ENCODE peak calls at places on chromosomes 3 and 15, in four cellular contexts. Z is astrocyte, N is HEK293T, T is RKO. O is an unnamed sample.

GRCh38 chr15:40680151-40680550 is 14.8 kb upstream of the RAD51 start:
- DNase-seq in N (no peak), T (no peak), Z (no peak), O (no peak)

GRCh38 chr3:134378384-134378783 is 4.1 kb upstream of the AMOTL2 start:
- DNase-seq in N (peak), T (no peak), Z (no peak), O (peak)

GRCh38 chr3:158731938-158732855 is at the start of gene RARRES1:
- DNase-seq in Z (no peak), T (peak), N (no peak), O (peak)

GRCh38 chr15:50380089-50380488 is 25.1 kb upstream of the GABPB1 start:
- DNase-seq in N (no peak), T (no peak), Z (no peak), O (peak)

GRCh38 chr3:134860141-134860540 is 65.1 kb downstream of the EPHB1 start:
- DNase-seq in T (no peak), N (no peak), Z (no peak), O (no peak)

GRCh38 chr15:60799885-60800728 is 321.2 kb upstream of the ICE2 start:
- DNase-seq in T (no peak), N (no peak), Z (peak), O (peak)

GRCh38 chr3:83048556-83048955 is 1287.1 kb upstream of the GBE1 start:
- DNase-seq in Z (no peak), T (peak), N (no peak), O (no peak)

GRCh38 chr3:120497318-120497717 is 46.5 kb upstream of the FSTL1 start:
- DNase-seq in Z (peak), N (no peak), T (no peak), O (peak)

GRCh38 chr3:54951405-54951804 is 23.5 kb upstream of the LRTM1 start:
- DNase-seq in T (peak), Z (peak), N (peak), O (peak)

GRCh38 chr15:31510003-31510402 is 183.4 kb downstream of the KLF13 start:
- DNase-seq in T (no peak), Z (no peak), N (no peak), O (no peak)

GRCh38 chr15:23750179-23750578 is 63.1 kb upstream of the NDN start:
- DNase-seq in N (no peak), Z (no peak), T (no peak), O (no peak)

GRCh38 chr3:185561374-185561943 is 9.1 kb upstream of the LIPH start:
- DNase-seq in N (no peak), Z (no peak), T (no peak), O (no peak)

GRCh38 chr3:17724948-17725347 is 17.5 kb downstream of the TBC1D5 start:
- DNase-seq in T (no peak), Z (no peak), N (no peak), O (no peak)

GRCh38 chr15:85865070-85865684 is 70.5 kb upstream of the KLHL25 start:
- DNase-seq in N (peak), T (peak), Z (peak), O (peak)

GRCh38 chr15:46312133-46312740 is 677.4 kb downstream of the SQOR start:
- DNase-seq in T (peak), Z (peak), N (peak), O (peak)

GRCh38 chr3:155204851-155205250 is 88.6 kb downstream of the STRIT1 start:
- DNase-seq in N (no peak), Z (no peak), T (no peak), O (no peak)

GRCh38 chr3:144879701-144880100 is 908.1 kb downstream of the DIPK2A start:
- DNase-seq in T (no peak), N (no peak), Z (no peak), O (no peak)

GRCh38 chr15:65189102-65189740 is 4.1 kb upstream of the CLPX start:
- DNase-seq in N (peak), T (peak), Z (peak), O (peak)

GRCh38 chr3:143775401-143775970 is 72.8 kb downstream of the SLC9A9 start:
- DNase-seq in Z (no peak), N (peak), T (peak), O (peak)

GRCh38 chr3:185760091-185760490 is 64.8 kb downstream of the IGF2BP2 start:
- DNase-seq in N (no peak), Z (no peak), T (no peak), O (no peak)

GRCh38 chr3:106263556-106263955 is 394.7 kb upstream of the CBLB start:
- DNase-seq in T (no peak), Z (no peak), N (no peak), O (no peak)

GRCh38 chr3:11037966-11038365 is 45.4 kb downstream of the SLC6A1 start:
- DNase-seq in Z (no peak), T (no peak), N (no peak), O (no peak)

GRCh38 chr15:43329222-43329959 is 982 bp downstream of the LCMT2 start:
- DNase-seq in T (no peak), Z (peak), N (peak), O (no peak)

GRCh38 chr3:81743096-81744025 is 18.1 kb downstream of the GBE1 start:
- DNase-seq in N (no peak), Z (peak), T (peak), O (peak)

GRCh38 chr3:178671261-178672191 is 135.3 kb downstream of the KCNMB2 start:
- DNase-seq in T (no peak), Z (peak), N (no peak), O (peak)

GRCh38 chr3:147409143-147410121 is at the start of gene ZIC1:
- DNase-seq in N (peak), Z (peak), T (no peak), O (peak)

GRCh38 chr3:23701711-23702110 is 104.0 kb upstream of the UBE2E1 start:
- DNase-seq in Z (no peak), T (no peak), N (no peak), O (no peak)

GRCh38 chr3:47527952-47528718 is 14.6 kb upstream of the ELP6 start:
- DNase-seq in T (no peak), Z (no peak), N (no peak), O (peak)

GRCh38 chr3:46849686-46850467 is 13.4 kb downstream of the MYL3 start:
- DNase-seq in N (no peak), T (no peak), Z (no peak), O (no peak)

GRCh38 chr15:72057548-72058091 is 60.3 kb downstream of the MYO9A start:
- DNase-seq in N (no peak), Z (no peak), T (no peak), O (no peak)

GRCh38 chr15:85312925-85313324 is 67.5 kb upstream of the AKAP13 start:
- DNase-seq in N (no peak), T (no peak), Z (no peak), O (peak)

GRCh38 chr15:51097553-51098330 is 3.0 kb upstream of the TNFAIP8L3 start:
- DNase-seq in Z (peak), N (no peak), T (no peak), O (peak)

GRCh38 chr3:14047027-14047426 is 77.6 kb downstream of the CHCHD4 start:
- DNase-seq in N (no peak), Z (no peak), T (no peak), O (no peak)

GRCh38 chr3:99602183-99602582 is 36.2 kb upstream of the COL8A1 start:
- DNase-seq in N (no peak), T (no peak), Z (no peak), O (no peak)

GRCh38 chr3:189721873-189722665 is 90.9 kb downstream of the TP63 start:
- DNase-seq in N (no peak), Z (no peak), T (no peak), O (no peak)

GRCh38 chr3:149810846-149811245 is 2.2 kb upstream of the RNF13 start:
- DNase-seq in N (no peak), Z (no peak), T (no peak), O (no peak)

GRCh38 chr3:127222163-127222562 is 29.2 kb downstream of the PRR23E start:
- DNase-seq in Z (no peak), T (no peak), N (no peak), O (no peak)

GRCh38 chr3:119221779-119222320 is 18.8 kb downstream of the B4GALT4 start:
- DNase-seq in T (no peak), N (no peak), Z (no peak), O (no peak)

O was measured in M059J.